ENCODE peak calls at places on chromosomes 6 and 20, in eight cellular contexts. J, S, M, L, I, Z, G and V are unnamed samples.
A peak's percentile ranks its signal among the peaks of the same experiment; 100 is the strongest.

GRCh38 chr6:13597073-13597472 is 18.1 kb upstream of the NOL7 start:
- DNase-seq in J (no peak), S (no peak), M (no peak), L (no peak), I (no peak), Z (no peak), G (no peak), V (no peak)

GRCh38 chr6:142518126-142518525 is 216.3 kb downstream of the ADGRG6 start:
- DNase-seq in J (no peak), S (no peak), M (no peak), L (no peak), I (no peak), Z (no peak), G (no peak), V (no peak)

GRCh38 chr6:45714795-45715507 is 300.7 kb downstream of the CLIC5 start:
- DNase-seq in J (peak; percentile 92), S (peak; percentile 97), M (peak; percentile 22), L (peak; percentile 77), I (peak; percentile 68), Z (peak; percentile 58), G (peak; percentile 77), V (no peak)

GRCh38 chr6:45657243-45657642 is 279.5 kb upstream of the SUPT3H start:
- DNase-seq in J (peak; percentile 91), S (peak; percentile 69), M (no peak), L (no peak), I (no peak), Z (no peak), G (no peak), V (no peak)

GRCh38 chr20:13718161-13718560 is 66.6 kb downstream of the ESF1 start:
- DNase-seq in J (no peak), S (no peak), M (no peak), L (no peak), I (no peak), Z (no peak), G (no peak), V (no peak)

GRCh38 chr20:61990484-61990883 is 75.2 kb downstream of the TAF4 start:
- DNase-seq in J (no peak), S (no peak), M (no peak), L (no peak), I (no peak), Z (no peak), G (no peak), V (no peak)

GRCh38 chr6:1611322-1611571 is 1.5 kb downstream of the FOXC1 start:
- DNase-seq in J (peak; percentile 75), S (peak; percentile 59), M (no peak), L (no peak), I (no peak), Z (peak; percentile 28), G (no peak), V (no peak)

GRCh38 chr20:60535211-60535610 is 577.0 kb downstream of the CDH26 start:
- DNase-seq in J (no peak), S (no peak), M (no peak), L (no peak), I (no peak), Z (no peak), G (no peak), V (no peak)

GRCh38 chr6:109406196-109406595 is 23.9 kb upstream of the CD164 start:
- DNase-seq in J (peak; percentile 89), S (peak; percentile 32), M (no peak), L (no peak), I (no peak), Z (no peak), G (peak; percentile 72), V (no peak)

GRCh38 chr6:64733433-64733832 is 973.6 kb downstream of the EYS start:
- DNase-seq in J (no peak), S (peak; percentile 14), M (no peak), L (no peak), I (no peak), Z (no peak), G (no peak), V (no peak)

GRCh38 chr6:134177753-134178229 is 125.4 kb upstream of the SLC2A12 start:
- DNase-seq in J (peak; percentile 87), S (peak; percentile 70), M (no peak), L (no peak), I (no peak), Z (no peak), G (no peak), V (no peak)

GRCh38 chr6:105199711-105200110 is 19.9 kb upstream of the POPDC3 start:
- DNase-seq in J (no peak), S (peak; percentile 77), M (no peak), L (no peak), I (no peak), Z (no peak), G (peak; percentile 49), V (no peak)

GRCh38 chr20:56157530-56158203 is 90.9 kb upstream of the MC3R start:
- DNase-seq in J (no peak), S (no peak), M (no peak), L (no peak), I (no peak), Z (no peak), G (no peak), V (no peak)

GRCh38 chr6:34056301-34056700 is 89.6 kb downstream of the GRM4 start:
- DNase-seq in J (peak; percentile 85), S (peak; percentile 19), M (peak; percentile 74), L (peak; percentile 84), I (no peak), Z (no peak), G (peak; percentile 64), V (no peak)

GRCh38 chr20:14992961-14993360 is 655.5 kb upstream of the FLRT3 start:
- DNase-seq in J (peak; percentile 80), S (peak; percentile 9), M (no peak), L (no peak), I (no peak), Z (peak; percentile 7), G (peak; percentile 2), V (no peak)

GRCh38 chr6:105596284-105596755 is 193.4 kb upstream of the PREP start:
- DNase-seq in J (peak; percentile 89), S (peak; percentile 99), M (no peak), L (no peak), I (no peak), Z (no peak), G (peak; percentile 99), V (no peak)

GRCh38 chr6:106563614-106564013 is 65.7 kb downstream of the RTN4IP1 start:
- DNase-seq in J (peak; percentile 54), S (no peak), M (no peak), L (no peak), I (no peak), Z (no peak), G (no peak), V (no peak)

GRCh38 chr20:24742989-24743388 is 206.1 kb upstream of the CST7 start:
- DNase-seq in J (no peak), S (no peak), M (no peak), L (no peak), I (no peak), Z (no peak), G (no peak), V (peak; percentile 85)

GRCh38 chr20:34037767-34038166 is 44.1 kb downstream of the RALY start:
- DNase-seq in J (peak; percentile 80), S (no peak), M (no peak), L (no peak), I (no peak), Z (no peak), G (no peak), V (no peak)

GRCh38 chr6:56757585-56757984 is 114.9 kb upstream of the DST start:
- DNase-seq in J (peak; percentile 71), S (peak; percentile 76), M (peak; percentile 62), L (peak; percentile 64), I (no peak), Z (no peak), G (peak; percentile 62), V (no peak)

GRCh38 chr20:32997431-32997830 is 6.8 kb downstream of the SUN5 start:
- DNase-seq in J (no peak), S (no peak), M (no peak), L (no peak), I (no peak), Z (no peak), G (no peak), V (no peak)

GRCh38 chr6:134447423-134447822 is 129.5 kb upstream of the SGK1 start:
- DNase-seq in J (peak; percentile 61), S (peak; percentile 47), M (no peak), L (no peak), I (no peak), Z (no peak), G (peak; percentile 59), V (no peak)

GRCh38 chr6:107560657-107561056 is 70.7 kb downstream of the SOBP start:
- DNase-seq in J (peak; percentile 19), S (peak; percentile 14), M (no peak), L (peak; percentile 68), I (no peak), Z (no peak), G (no peak), V (no peak)

GRCh38 chr6:102742033-102742432 is 1348.5 kb downstream of the GRIK2 start:
- DNase-seq in J (no peak), S (peak; percentile 15), M (no peak), L (no peak), I (no peak), Z (no peak), G (no peak), V (no peak)

GRCh38 chr6:44276667-44277640 is 6.7 kb downstream of the TMEM151B start:
- DNase-seq in J (no peak), S (no peak), M (no peak), L (no peak), I (no peak), Z (no peak), G (no peak), V (no peak)

GRCh38 chr6:40399888-40400468 is 187.2 kb downstream of the LRFN2 start:
- DNase-seq in J (no peak), S (no peak), M (no peak), L (no peak), I (no peak), Z (no peak), G (peak; percentile 47), V (no peak)

GRCh38 chr6:52390361-52390727 is 28.4 kb downstream of the PAQR8 start:
- DNase-seq in J (peak; percentile 67), S (peak; percentile 92), M (no peak), L (no peak), I (peak; percentile 84), Z (no peak), G (peak; percentile 76), V (no peak)

GRCh38 chr20:57659131-57659788 is 39.0 kb upstream of the ZBP1 start:
- DNase-seq in J (no peak), S (no peak), M (peak; percentile 3), L (peak; percentile 60), I (no peak), Z (no peak), G (no peak), V (peak; percentile 83)

GRCh38 chr6:45500924-45501816 is 123.4 kb upstream of the SUPT3H start:
- DNase-seq in J (no peak), S (no peak), M (no peak), L (no peak), I (no peak), Z (no peak), G (no peak), V (no peak)

GRCh38 chr20:32898721-32899120 is 40.0 kb downstream of the EFCAB8 start:
- DNase-seq in J (peak; percentile 91), S (peak; percentile 32), M (no peak), L (no peak), I (no peak), Z (no peak), G (no peak), V (no peak)

GRCh38 chr6:40706222-40706621 is 119.1 kb upstream of the LRFN2 start:
- DNase-seq in J (no peak), S (no peak), M (no peak), L (no peak), I (no peak), Z (no peak), G (no peak), V (no peak)

GRCh38 chr20:57440678-57441509 is 49.7 kb downstream of the RBM38 start:
- DNase-seq in J (peak; percentile 81), S (peak; percentile 48), M (peak; percentile 49), L (peak; percentile 97), I (no peak), Z (no peak), G (peak; percentile 21), V (no peak)

GRCh38 chr6:27894839-27895762 is 17.1 kb downstream of the OR2B2 start:
- DNase-seq in J (peak; percentile 89), S (peak; percentile 92), M (peak; percentile 55), L (peak; percentile 84), I (peak; percentile 79), Z (peak; percentile 66), G (peak; percentile 67), V (no peak)

GRCh38 chr6:14732845-14733757 is 512.8 kb upstream of the JARID2 start:
- DNase-seq in J (peak; percentile 81), S (peak; percentile 97), M (no peak), L (no peak), I (peak; percentile 26), Z (no peak), G (peak; percentile 98), V (no peak)